ENCODE peak calls at places on chromosome 2, in five cellular contexts. R is colonic mucosa, P is left lung, W is upper lobe of right lung, G is choroid plexus epithelial cell. M is an unnamed sample.

GRCh38 chr2:180763249-180763989 is 217.0 kb upstream of the UBE2E3 start:
- DNase-seq in R (no peak), P (no peak), W (no peak), G (no peak), M (peak)

GRCh38 chr2:65383571-65384488 is 48.6 kb downstream of the SPRED2 start:
- DNase-seq in R (peak), P (no peak), W (no peak), G (peak), M (no peak)

GRCh38 chr2:40096360-40096759 is 317.3 kb upstream of the THUMPD2 start:
- DNase-seq in R (no peak), P (no peak), W (no peak), G (peak), M (peak)

GRCh38 chr2:7510353-7510752 is 593.1 kb downstream of the RNF144A start:
- DNase-seq in R (no peak), P (no peak), W (no peak), G (no peak), M (peak)

GRCh38 chr2:196718796-196719564 is 79.5 kb downstream of the CCDC150 start:
- DNase-seq in R (no peak), P (peak), W (no peak), G (peak), M (no peak)

GRCh38 chr2:179588486-179589145 is 272.8 kb downstream of the ZNF385B start:
- DNase-seq in R (no peak), P (no peak), W (no peak), G (no peak), M (no peak)

GRCh38 chr2:210203162-210203561 is 22.1 kb downstream of the ACADL start:
- DNase-seq in R (no peak), P (no peak), W (no peak), G (no peak), M (peak)

GRCh38 chr2:160647967-160648685 is 154.5 kb upstream of the RBMS1 start:
- DNase-seq in R (no peak), P (peak), W (peak), G (no peak), M (no peak)

GRCh38 chr2:191846787-191847620 is at the start of gene CAVIN2:
- DNase-seq in R (peak), P (peak), W (peak), G (peak), M (no peak)

GRCh38 chr2:37436324-37436723 is 91.9 kb downstream of the QPCT start:
- DNase-seq in R (no peak), P (no peak), W (no peak), G (peak), M (no peak)

GRCh38 chr2:54482725-54483124 is 26.6 kb downstream of the SPTBN1 start:
- DNase-seq in R (no peak), P (no peak), W (no peak), G (peak), M (no peak)

GRCh38 chr2:226215902-226216503 is 583.6 kb downstream of the IRS1 start:
- DNase-seq in R (peak), P (no peak), W (no peak), G (peak), M (no peak)

GRCh38 chr2:28358668-28359201 is 33.9 kb upstream of the FOSL2 start:
- DNase-seq in R (no peak), P (no peak), W (no peak), G (no peak), M (no peak)

GRCh38 chr2:201950606-201951005 is 83.0 kb upstream of the FZD7 start:
- DNase-seq in R (no peak), P (no peak), W (no peak), G (no peak), M (no peak)

GRCh38 chr2:100039291-100039985 is 103.0 kb downstream of the AFF3 start:
- DNase-seq in R (no peak), P (no peak), W (no peak), G (no peak), M (no peak)

GRCh38 chr2:239646184-239646583 is 245.4 kb upstream of the HDAC4 start:
- DNase-seq in R (no peak), P (no peak), W (no peak), G (no peak), M (no peak)

GRCh38 chr2:97673187-97673914 is 3.8 kb downstream of the C2orf92 start:
- DNase-seq in R (no peak), P (no peak), W (no peak), G (peak), M (no peak)

GRCh38 chr2:28471701-28472236 is 24.1 kb upstream of the PLB1 start:
- DNase-seq in R (no peak), P (no peak), W (peak), G (no peak), M (no peak)

GRCh38 chr2:218406209-218406948 is 6.7 kb downstream of the CTDSP1 start:
- DNase-seq in R (peak), P (peak), W (peak), G (peak), M (peak)

GRCh38 chr2:65456074-65456473 is 23.7 kb upstream of the SPRED2 start:
- DNase-seq in R (no peak), P (no peak), W (no peak), G (peak), M (no peak)

GRCh38 chr2:9570182-9571060 is 14.8 kb upstream of the ADAM17 start:
- DNase-seq in R (no peak), P (no peak), W (no peak), G (peak), M (no peak)

GRCh38 chr2:241354668-241355658 is 1.1 kb upstream of the FARP2 start:
- DNase-seq in R (peak), P (peak), W (peak), G (peak), M (peak)

GRCh38 chr2:23291274-23291673 is 93.7 kb upstream of the KLHL29 start:
- DNase-seq in R (no peak), P (no peak), W (no peak), G (no peak), M (no peak)

GRCh38 chr2:169361706-169362345 is 508 bp downstream of the LRP2 start:
- DNase-seq in R (no peak), P (peak), W (peak), G (peak), M (no peak)

GRCh38 chr2:160334028-160334729 is 134.1 kb upstream of the ITGB6 start:
- DNase-seq in R (no peak), P (no peak), W (no peak), G (no peak), M (no peak)

GRCh38 chr2:57906152-57906732 is 140.4 kb upstream of the VRK2 start:
- DNase-seq in R (no peak), P (no peak), W (no peak), G (peak), M (peak)

GRCh38 chr2:164706522-164706921 is 85.2 kb upstream of the GRB14 start:
- DNase-seq in R (no peak), P (no peak), W (no peak), G (peak), M (no peak)

GRCh38 chr2:67286981-67287759 is 110.0 kb upstream of the ETAA1 start:
- DNase-seq in R (no peak), P (no peak), W (no peak), G (no peak), M (no peak)

GRCh38 chr2:219443697-219444023 is 9.0 kb downstream of the SPEG start:
- DNase-seq in R (no peak), P (no peak), W (no peak), G (no peak), M (no peak)
- H3K4me3 ChIP-seq in R (no peak), P (no peak), W (no peak), G (no peak), M (no peak)

DNA sequence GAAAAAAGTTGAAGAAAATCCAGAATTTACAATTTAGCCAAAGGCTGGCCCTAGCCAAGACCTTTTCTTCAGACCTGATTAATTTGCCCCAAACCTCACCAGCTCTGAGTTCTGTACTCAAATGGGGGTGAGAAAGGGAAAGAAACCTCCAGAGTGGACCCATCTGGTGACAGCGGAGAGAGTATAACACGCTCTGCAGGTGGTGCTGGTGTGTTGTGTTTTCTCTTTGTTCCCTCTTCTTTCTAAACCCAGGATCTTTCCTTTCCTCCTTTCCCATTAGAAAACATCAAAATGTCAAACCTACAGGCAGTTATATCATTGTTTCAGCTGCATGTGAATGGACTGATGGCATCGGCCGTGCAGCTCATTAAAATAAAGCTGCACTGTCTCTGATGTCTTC is 253.3 kb upstream of the SP5 start:
- DNase-seq in R (no peak), P (no peak), W (no peak), G (peak), M (no peak)
- TF ChIP-seq CTCF in R (no peak), P (no peak), W (no peak), G (peak), M (peak)

DNA sequence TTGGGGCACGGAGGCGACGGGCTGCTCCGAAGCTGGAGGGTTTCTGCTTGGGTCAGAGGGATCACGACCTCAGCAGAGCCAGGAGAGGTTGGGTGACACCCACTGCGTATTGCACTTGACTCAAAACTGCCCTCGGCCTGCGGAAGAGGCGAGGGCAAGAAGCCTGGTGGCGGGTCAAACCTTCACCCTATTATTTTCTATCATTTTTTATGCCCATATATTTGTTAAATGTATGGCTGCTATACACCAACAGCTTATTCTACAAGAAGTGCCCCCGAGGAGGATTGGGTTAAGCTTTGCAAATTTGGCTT is 12.6 kb upstream of the SATB2 start:
- DNase-seq in R (no peak), P (no peak), W (no peak), G (no peak), M (no peak)
- H3K4me3 ChIP-seq in R (peak), P (no peak), W (no peak), G (no peak), M (no peak)

GRCh38 chr2:223800908-223801307 is 36.5 kb downstream of the AP1S3 start:
- DNase-seq in R (no peak), P (no peak), W (no peak), G (no peak), M (no peak)

GRCh38 chr2:223797073-223797472 is 40.3 kb downstream of the AP1S3 start:
- DNase-seq in R (no peak), P (no peak), W (no peak), G (peak), M (no peak)

GRCh38 chr2:223801702-223802101 is 35.7 kb downstream of the AP1S3 start:
- DNase-seq in R (no peak), P (no peak), W (no peak), G (no peak), M (no peak)

DNA sequence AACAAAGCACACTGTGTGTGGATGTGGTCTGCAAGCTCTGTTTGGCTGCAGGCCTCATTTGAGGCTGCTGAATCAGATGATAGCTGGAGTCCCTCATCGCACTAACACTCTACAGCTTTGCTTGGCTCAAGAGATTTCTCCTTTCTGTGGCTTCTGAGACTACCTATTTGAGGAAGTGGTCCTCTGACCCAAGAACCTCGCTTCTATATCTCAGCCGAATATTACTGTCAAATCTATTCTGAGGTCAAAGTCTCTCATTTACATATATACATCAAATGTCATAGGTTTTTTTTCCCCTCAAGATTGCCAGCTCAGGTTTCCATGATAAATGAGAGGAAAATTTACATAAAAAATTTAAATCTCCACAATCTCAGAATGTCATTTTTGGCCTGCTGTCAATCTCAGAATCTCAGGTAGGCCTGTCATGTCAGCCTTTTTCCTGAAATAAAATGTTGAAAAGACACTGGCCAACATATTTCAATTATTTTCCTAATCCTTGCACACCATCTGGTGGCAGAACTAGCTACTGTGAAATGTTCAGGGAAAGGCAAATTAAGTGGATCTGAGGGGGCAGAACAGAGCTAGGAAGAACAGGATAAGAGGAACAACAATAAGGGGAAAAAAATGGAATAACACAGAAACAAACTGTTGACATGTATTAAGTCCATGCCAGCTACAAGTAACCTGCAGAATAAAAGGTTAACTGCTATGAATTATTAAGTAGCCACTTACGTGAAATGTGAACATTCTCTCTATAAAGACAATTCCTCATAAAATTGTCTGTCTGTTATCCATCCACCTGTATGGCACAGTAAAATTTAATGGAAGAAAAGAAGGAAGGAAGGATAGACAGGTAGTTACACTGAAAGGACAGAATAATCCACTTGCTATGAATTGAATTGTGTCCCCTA is 39.3 kb downstream of the AP1S3 start:
- DNase-seq in R (no peak), P (no peak), W (no peak), G (peak), M (no peak)
- TF ChIP-seq CTCF in R (no peak), P (no peak), W (peak), G (peak), M (peak)

GRCh38 chr2:146944601-146945000 is 900.2 kb upstream of the ACVR2A start:
- DNase-seq in R (no peak), P (no peak), W (no peak), G (no peak), M (no peak)

GRCh38 chr2:146934921-146935320 is 909.9 kb upstream of the ACVR2A start:
- DNase-seq in R (no peak), P (no peak), W (no peak), G (no peak), M (no peak)

GRCh38 chr2:146940016-146940685 is 904.7 kb upstream of the ACVR2A start:
- DNase-seq in R (no peak), P (no peak), W (no peak), G (peak), M (no peak)
- H3K4me3 ChIP-seq in R (no peak), P (no peak), W (no peak), G (peak), M (no peak)

GRCh38 chr2:148888003-148888501 is 13.0 kb downstream of the KIF5C start:
- DNase-seq in R (no peak), P (no peak), W (no peak), G (no peak), M (no peak)
- TF ChIP-seq CTCF in R (no peak), P (no peak), W (no peak), G (no peak), M (no peak)

DNA sequence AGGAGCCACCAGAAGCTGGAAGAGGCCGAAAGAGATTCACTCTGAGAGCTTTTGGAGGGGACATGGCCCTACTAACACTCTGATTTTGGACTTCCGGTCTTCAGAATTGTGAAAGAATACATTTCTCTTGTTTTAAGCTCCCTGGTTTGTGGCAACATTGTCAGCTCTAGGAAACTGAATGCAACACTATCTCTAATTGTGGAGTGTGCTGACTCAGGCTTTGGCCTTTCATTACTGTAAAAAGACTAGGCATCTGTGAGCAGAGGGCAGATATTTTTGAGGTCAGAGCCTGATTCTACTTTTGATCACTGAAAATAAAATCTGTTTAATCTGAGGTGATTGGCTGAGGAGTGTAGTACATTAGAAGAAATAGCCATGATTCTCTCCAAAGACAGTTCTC is 185.4 kb upstream of the FAM98A start:
- DNase-seq in R (no peak), P (no peak), W (no peak), G (no peak), M (no peak)
- H3K4me3 ChIP-seq in R (no peak), P (no peak), W (no peak), G (no peak), M (no peak)

GRCh38 chr2:152335016-152335850 is at the start of gene FMNL2:
- DNase-seq in R (peak), P (peak), W (peak), G (peak), M (no peak)
- TF ChIP-seq CTCF in R (no peak), P (no peak), W (peak), G (no peak), M (peak)

DNA sequence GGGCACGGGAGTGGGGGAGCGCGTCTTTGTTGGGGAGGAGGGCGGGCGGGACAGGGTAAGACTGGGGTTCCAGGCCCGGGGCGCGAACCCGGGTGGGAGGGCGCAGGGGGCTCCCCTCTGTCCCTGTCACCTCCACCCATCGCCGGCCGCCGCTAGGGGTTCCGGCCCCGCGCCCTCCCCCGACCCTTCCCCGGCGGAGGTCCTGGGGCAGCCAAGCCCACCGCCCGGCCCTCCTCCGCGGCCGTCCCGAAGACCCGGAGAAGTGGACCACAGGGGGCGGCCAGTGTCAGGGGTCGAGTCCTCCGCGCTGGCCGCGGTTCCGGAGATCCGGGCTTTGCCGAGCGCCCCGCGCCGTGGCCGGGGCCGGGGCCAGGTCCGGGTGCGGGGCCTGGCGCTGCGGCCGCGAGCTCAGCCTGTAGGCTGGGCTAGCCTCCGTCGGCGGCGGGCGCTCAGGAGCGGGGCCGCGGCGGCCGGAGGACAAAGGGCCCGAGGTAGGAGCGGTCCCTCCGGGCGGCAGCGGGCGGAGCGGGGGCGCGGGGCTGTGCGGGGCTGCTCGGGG is 16.6 kb upstream of the E2F6 start:
- DNase-seq in R (no peak), P (peak), W (no peak), G (no peak), M (no peak)
- H3K4me3 ChIP-seq in R (peak), P (peak), W (peak), G (peak), M (peak)

GRCh38 chr2:182164686-182165085 is 179.0 kb downstream of the PPP1R1C start:
- DNase-seq in R (no peak), P (no peak), W (no peak), G (no peak), M (no peak)
- TF ChIP-seq CTCF in R (no peak), P (no peak), W (no peak), G (no peak), M (no peak)